ENCODE peak calls at places on chromosomes 3 and 15, in four cellular contexts. Y is K562; R is heart left ventricle; A is CD8-positive, alpha-beta T cell. J is an unnamed sample. For H3K9me3, the result is how much of the 10 kb centered on the place peaks cover.

GRCh38 chr3:17544632-17545031 is 197.8 kb downstream of the TBC1D5 start:
- DNase-seq in Y (no peak), R (no peak), A (no peak), J (no peak)

GRCh38 chr15:67178569-67179210 is 75.8 kb downstream of the AAGAB start:
- DNase-seq in Y (peak), R (no peak), A (no peak), J (no peak)

GRCh38 chr3:12662593-12663310 is 1.2 kb downstream of the RAF1 start:
- DNase-seq in Y (peak), R (peak), A (peak), J (peak)

GRCh38 chr15:69088300-69088965 is 72.0 kb upstream of the GLCE start:
- DNase-seq in Y (no peak), R (no peak), A (no peak), J (no peak)

GRCh38 chr3:55329849-55330248 is 157.3 kb downstream of the WNT5A start:
- DNase-seq in Y (no peak), R (no peak), A (no peak), J (no peak)

GRCh38 chr3:27610800-27611199 is 111.3 kb downstream of the EOMES start:
- DNase-seq in Y (no peak), R (no peak), A (no peak), J (no peak)

GRCh38 chr3:192332386-192333291 is 394.7 kb downstream of the FGF12 start:
- DNase-seq in Y (no peak), R (no peak), A (no peak), J (no peak)

GRCh38 chr15:82828064-82828463 is 18.6 kb downstream of the WHAMM start:
- DNase-seq in Y (no peak), R (no peak), A (no peak), J (no peak)

DNA sequence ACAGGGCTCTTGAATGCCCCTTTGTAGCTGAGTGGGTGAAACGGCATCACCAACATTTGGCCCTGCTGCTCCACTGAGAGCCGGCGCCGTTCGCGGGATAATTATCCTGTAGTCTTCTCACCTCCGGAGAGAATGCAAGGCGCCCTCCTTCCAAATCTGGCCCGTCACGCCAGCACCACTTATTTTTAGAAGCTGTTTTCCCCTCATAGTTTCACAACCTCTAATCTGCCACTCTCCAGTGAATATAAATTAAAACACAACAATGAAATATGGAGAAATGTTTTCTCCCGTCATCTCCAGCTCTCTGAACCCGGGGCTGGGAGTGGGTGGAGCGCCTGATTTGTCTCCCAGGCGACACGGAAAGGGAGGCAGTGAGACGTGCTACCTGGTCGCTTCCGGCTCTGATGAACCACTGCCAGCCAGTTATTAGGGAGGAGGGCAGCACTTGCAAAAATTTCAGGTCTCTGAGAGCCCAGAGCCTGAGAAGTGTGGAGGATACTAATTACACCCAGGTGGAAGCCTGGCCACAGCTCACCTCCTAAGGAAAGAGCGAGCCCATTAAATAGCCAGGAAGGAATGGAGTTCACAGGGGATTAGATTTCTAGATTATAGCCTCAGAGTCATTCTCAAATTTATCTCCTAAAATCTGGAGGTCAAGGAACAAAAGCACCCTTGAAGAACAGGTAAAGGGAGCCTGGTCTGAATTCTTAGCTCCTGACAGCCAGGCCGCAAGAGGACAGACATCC is 58.8 kb downstream of the LIPC start:
- DNase-seq in Y (no peak), R (peak), A (no peak), J (no peak)
- H3K9me3 ChIP-seq in Y (under half), R (under half), A (under half), J (under half)

GRCh38 chr3:32084870-32085269 is 21.6 kb upstream of the GPD1L start:
- DNase-seq in Y (no peak), R (no peak), A (no peak), J (no peak)
- H3K9me3 ChIP-seq in Y (under half), R (under half), A (under half), J (under half)

GRCh38 chr15:100193277-100193860 is 148.4 kb downstream of the ADAMTS17 start:
- DNase-seq in Y (no peak), R (no peak), A (no peak), J (no peak)

GRCh38 chr15:100198442-100198841 is 143.3 kb downstream of the ADAMTS17 start:
- DNase-seq in Y (no peak), R (no peak), A (no peak), J (no peak)

GRCh38 chr15:100192092-100192695 is 149.6 kb downstream of the ADAMTS17 start:
- DNase-seq in Y (no peak), R (no peak), A (no peak), J (no peak)

GRCh38 chr15:100196326-100197058 is 145.3 kb downstream of the ADAMTS17 start:
- DNase-seq in Y (no peak), R (no peak), A (no peak), J (no peak)

GRCh38 chr15:100194955-100195354 is 146.8 kb downstream of the ADAMTS17 start:
- DNase-seq in Y (no peak), R (no peak), A (no peak), J (no peak)
- H3K9me3 ChIP-seq in Y (under half), R (under half), A (under half), J (under half)

DNA sequence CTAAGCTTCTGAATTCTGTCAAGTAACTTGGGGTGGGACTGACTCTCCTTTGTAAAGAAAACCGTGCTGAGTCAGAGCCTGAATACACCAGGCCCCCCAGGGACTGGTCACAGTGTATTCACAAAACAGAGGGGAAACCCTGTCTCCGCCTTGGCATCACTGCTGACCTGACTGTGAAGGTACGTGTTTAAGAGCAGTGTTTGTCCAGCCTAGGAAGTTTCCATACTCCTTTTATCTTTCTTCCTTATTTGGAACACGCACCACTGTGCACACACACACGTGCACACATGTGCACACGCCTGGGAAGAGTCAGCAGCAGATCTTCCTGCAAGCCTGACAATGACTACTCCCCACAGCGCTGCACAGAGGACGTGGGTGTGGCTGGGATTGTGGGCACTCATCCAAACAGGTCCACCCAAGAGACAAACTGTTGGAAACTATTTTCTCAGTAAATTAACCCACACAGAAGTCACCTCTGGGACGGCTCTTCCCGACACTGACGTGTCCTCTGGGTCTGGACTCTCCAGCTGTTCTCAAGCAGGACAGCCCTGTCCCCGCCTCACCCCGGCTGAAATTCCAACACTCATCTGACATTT is 87.7 kb downstream of the ATP10A start:
- DNase-seq in Y (no peak), R (peak), A (no peak), J (no peak)
- H3K9me3 ChIP-seq in Y (under half), R (under half), A (under half), J (under half)

GRCh38 chr15:43361313-43361903 is 9.4 kb downstream of the ZSCAN29 start:
- DNase-seq in Y (no peak), R (no peak), A (no peak), J (no peak)
- H3K9me3 ChIP-seq in Y (under half), R (half or more), A (under half), J (under half)

GRCh38 chr15:26936502-26936901 is 34.5 kb upstream of the GABRG3 start:
- DNase-seq in Y (no peak), R (no peak), A (no peak), J (no peak)

GRCh38 chr15:26939398-26939797 is 31.6 kb upstream of the GABRG3 start:
- DNase-seq in Y (no peak), R (no peak), A (no peak), J (no peak)

GRCh38 chr15:26935322-26935721 is 35.7 kb upstream of the GABRG3 start:
- DNase-seq in Y (no peak), R (no peak), A (no peak), J (no peak)

DNA sequence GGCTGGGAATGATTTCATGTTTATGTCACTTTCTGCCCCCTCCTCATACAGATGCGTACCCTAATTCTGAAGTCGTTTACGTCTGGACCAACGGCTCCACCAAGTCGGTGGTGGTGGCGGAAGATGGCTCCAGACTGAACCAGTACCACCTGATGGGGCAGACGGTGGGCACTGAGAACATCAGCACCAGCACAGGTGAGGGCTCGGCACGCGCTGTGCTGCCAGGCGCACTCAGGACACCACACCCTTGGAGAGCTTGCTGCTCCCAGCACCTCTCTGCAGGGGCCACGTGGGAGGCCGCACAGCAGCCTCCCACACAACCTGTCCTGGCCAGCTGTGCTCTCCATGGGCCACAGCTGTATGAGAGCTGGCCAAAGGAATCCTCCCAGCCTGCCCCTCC is 33.8 kb upstream of the GABRG3 start:
- DNase-seq in Y (no peak), R (no peak), A (no peak), J (no peak)
- H3K9me3 ChIP-seq in Y (under half), R (under half), A (under half), J (under half)

DNA sequence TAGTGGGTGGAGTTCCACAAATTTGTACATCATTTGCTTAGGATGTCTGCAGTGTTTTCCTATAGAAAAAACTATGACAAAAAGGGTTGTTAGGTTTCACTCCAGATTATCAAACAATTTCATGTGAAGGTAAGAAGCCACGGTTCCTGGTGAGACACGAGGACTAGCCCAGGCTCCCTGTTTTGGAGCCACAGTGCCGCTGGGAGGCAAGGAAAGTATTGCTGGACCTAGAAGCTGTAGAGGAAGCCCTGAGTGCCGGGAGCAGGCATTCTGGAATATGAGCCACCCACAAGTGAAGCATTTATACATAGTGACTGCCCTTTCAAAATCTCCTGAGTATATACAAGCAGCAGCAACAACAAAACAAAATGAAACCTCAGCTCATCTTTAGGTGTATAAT is 142.0 kb downstream of the GABRB3 start:
- DNase-seq in Y (no peak), R (no peak), A (no peak), J (no peak)
- H3K9me3 ChIP-seq in Y (under half), R (under half), A (under half), J (under half)